ENCODE peak calls at places on chromosomes 3 and 15, in four cellular contexts. X is H1, M is HepG2, E is GM12878. L is an unnamed sample.

GRCh38 chr3:15332405-15333098 is at the start of gene SH3BP5:
- DNase-seq in X (peak), M (no peak), E (no peak), L (peak)

GRCh38 chr3:157082305-157082981 is 77.5 kb downstream of the CCNL1 start:
- DNase-seq in X (no peak), M (no peak), E (no peak), L (no peak)

GRCh38 chr3:42052132-42052866 is 38.9 kb upstream of the TRAK1 start:
- DNase-seq in X (no peak), M (no peak), E (no peak), L (no peak)

GRCh38 chr15:84747423-84748273 is 744 bp upstream of the ZNF592 start:
- DNase-seq in X (peak), M (peak), E (no peak), L (peak)

GRCh38 chr3:58045084-58045483 is 36.9 kb downstream of the FLNB start:
- DNase-seq in X (no peak), M (no peak), E (no peak), L (no peak)

GRCh38 chr3:159605776-159606175 is 382.9 kb upstream of the IL12A start:
- DNase-seq in X (no peak), M (no peak), E (no peak), L (no peak)

GRCh38 chr3:195451373-195452000 is 8.7 kb upstream of the ACAP2 start:
- DNase-seq in X (no peak), M (no peak), E (no peak), L (no peak)

GRCh38 chr3:5009506-5010100 is 30.4 kb downstream of the BHLHE40 start:
- DNase-seq in X (no peak), M (no peak), E (no peak), L (no peak)

GRCh38 chr3:9214599-9214998 is 34.8 kb downstream of the SRGAP3 start:
- DNase-seq in X (no peak), M (no peak), E (no peak), L (no peak)

GRCh38 chr3:148932976-148933375 is 58.4 kb upstream of the GYG1 start:
- DNase-seq in X (no peak), M (no peak), E (no peak), L (no peak)

GRCh38 chr15:88656760-88657221 is 18.0 kb downstream of the ISG20 start:
- DNase-seq in X (no peak), M (no peak), E (peak), L (no peak)

GRCh38 chr3:194266658-194267005 is 84.5 kb downstream of the CPN2 start:
- DNase-seq in X (peak), M (no peak), E (no peak), L (no peak)

GRCh38 chr15:23687143-23687470 is at the start of gene NDN:
- DNase-seq in X (peak), M (no peak), E (no peak), L (peak)

GRCh38 chr15:39179980-39180379 is 400.9 kb upstream of the THBS1 start:
- DNase-seq in X (no peak), M (no peak), E (no peak), L (no peak)

GRCh38 chr3:17800232-17800631 is 57.8 kb upstream of the TBC1D5 start:
- DNase-seq in X (no peak), M (no peak), E (no peak), L (no peak)

GRCh38 chr15:38030609-38031008 is 96.2 kb downstream of the TMCO5A start:
- DNase-seq in X (no peak), M (no peak), E (no peak), L (no peak)

GRCh38 chr15:36458406-36458805 is 121.0 kb upstream of the CDIN1 start:
- DNase-seq in X (no peak), M (no peak), E (no peak), L (no peak)

GRCh38 chr3:10396083-10396482 is 75.2 kb upstream of the SEC13 start:
- DNase-seq in X (no peak), M (no peak), E (no peak), L (no peak)

GRCh38 chr15:37015025-37015424 is 85.3 kb downstream of the MEIS2 start:
- DNase-seq in X (no peak), M (no peak), E (no peak), L (no peak)

GRCh38 chr3:187919535-187919934 is 174.3 kb upstream of the BCL6 start:
- DNase-seq in X (no peak), M (no peak), E (peak), L (no peak)

GRCh38 chr15:74442604-74443003 is 8.8 kb upstream of the SEMA7A start:
- DNase-seq in X (no peak), M (peak), E (no peak), L (no peak)

GRCh38 chr3:2392981-2393380 is 294.3 kb downstream of the CNTN4 start:
- DNase-seq in X (no peak), M (no peak), E (no peak), L (no peak)

GRCh38 chr15:88979674-88980073 is 66.5 kb upstream of the MFGE8 start:
- DNase-seq in X (no peak), M (no peak), E (no peak), L (no peak)

GRCh38 chr3:172072543-172072942 is 33.2 kb downstream of the FNDC3B start:
- DNase-seq in X (no peak), M (no peak), E (no peak), L (no peak)

GRCh38 chr3:125556314-125556713 is 36.3 kb upstream of the SNX4 start:
- DNase-seq in X (no peak), M (no peak), E (no peak), L (no peak)

GRCh38 chr15:74793135-74794028 is 11.5 kb downstream of the CSK start:
- DNase-seq in X (no peak), M (no peak), E (no peak), L (no peak)

GRCh38 chr15:100350434-100351226 is 8.9 kb upstream of the ADAMTS17 start:
- DNase-seq in X (no peak), M (peak), E (no peak), L (no peak)

GRCh38 chr15:90327313-90327712 is 24.8 kb upstream of the ZNF774 start:
- DNase-seq in X (no peak), M (no peak), E (no peak), L (no peak)

GRCh38 chr15:41934843-41935242 is 37.5 kb downstream of the EHD4 start:
- DNase-seq in X (peak), M (no peak), E (no peak), L (no peak)

GRCh38 chr15:95799286-95800187 is 531.0 kb upstream of the NR2F2 start:
- DNase-seq in X (no peak), M (peak), E (no peak), L (no peak)

GRCh38 chr3:13019243-13019701 is 54.0 kb downstream of the IQSEC1 start:
- DNase-seq in X (peak), M (no peak), E (no peak), L (peak)

GRCh38 chr15:68054658-68055223 is 626 bp downstream of the PIAS1 start:
- DNase-seq in X (peak), M (peak), E (no peak), L (peak)
- TF ChIP-seq SUZ12 in X (no peak), M (no peak), E (no peak), L (no peak)

GRCh38 chr3:123621510-123622189 is 36.8 kb upstream of the HACD2 start:
- DNase-seq in X (no peak), M (no peak), E (no peak), L (no peak)
- H3K9ac ChIP-seq in X (no peak), M (no peak), E (no peak), L (no peak)

GRCh38 chr3:181716916-181717315 is 5.2 kb downstream of the SOX2 start:
- DNase-seq in X (no peak), M (no peak), E (no peak), L (no peak)

GRCh38 chr3:181717505-181717904 is 5.8 kb downstream of the SOX2 start:
- DNase-seq in X (no peak), M (no peak), E (no peak), L (no peak)

GRCh38 chr3:181713673-181714270 is 2.0 kb downstream of the SOX2 start:
- DNase-seq in X (no peak), M (no peak), E (no peak), L (no peak)

GRCh38 chr3:181713300-181713647 is 1.5 kb downstream of the SOX2 start:
- DNase-seq in X (no peak), M (no peak), E (no peak), L (no peak)

DNA sequence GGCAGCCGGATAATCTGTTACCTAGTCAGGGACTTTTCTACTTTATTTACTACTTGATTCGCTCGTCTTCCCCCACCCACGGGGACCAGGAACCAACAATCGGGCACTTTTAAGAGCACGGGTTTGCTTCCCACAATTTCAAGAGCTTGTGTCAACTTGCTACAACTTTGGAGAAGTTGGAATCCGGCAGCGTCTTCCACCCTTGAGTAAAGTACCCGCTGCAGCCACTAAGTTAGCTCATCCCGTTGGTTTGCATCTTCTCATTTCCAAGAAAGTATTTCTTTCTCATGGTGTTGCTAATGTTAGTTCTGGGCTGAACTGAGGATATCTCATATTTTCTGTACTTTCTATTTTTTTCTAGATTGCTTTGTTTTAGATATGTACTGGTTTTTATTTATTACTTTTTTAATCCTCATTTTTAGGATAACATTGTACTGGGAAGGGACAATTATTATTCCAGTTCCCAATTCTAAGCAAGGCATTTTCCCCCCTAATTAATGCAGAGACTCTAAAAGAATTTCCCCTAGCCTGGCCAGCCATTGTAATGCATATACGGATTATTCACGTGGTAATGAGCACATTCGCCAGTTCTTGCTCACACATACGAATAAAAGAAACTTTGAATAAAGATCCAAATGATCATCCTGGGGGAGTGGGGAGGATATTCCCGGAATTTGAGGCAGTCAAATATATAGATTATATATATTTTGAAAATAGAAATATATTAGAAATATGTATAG is 4.0 kb downstream of the SOX2 start:
- DNase-seq in X (peak), M (no peak), E (no peak), L (no peak)
- TF ChIP-seq YY1 in X (no peak), M (no peak), E (no peak), L (no peak)

GRCh38 chr3:133995264-133995663 is 34.5 kb downstream of the SLCO2A1 start:
- DNase-seq in X (no peak), M (no peak), E (no peak), L (no peak)

GRCh38 chr3:133997871-133998635 is 31.7 kb downstream of the SLCO2A1 start:
- DNase-seq in X (no peak), M (no peak), E (no peak), L (no peak)

GRCh38 chr3:133996996-133997395 is 32.7 kb downstream of the SLCO2A1 start:
- DNase-seq in X (no peak), M (no peak), E (no peak), L (no peak)

GRCh38 chr3:133994166-133994910 is 35.4 kb downstream of the SLCO2A1 start:
- DNase-seq in X (no peak), M (no peak), E (no peak), L (no peak)

GRCh38 chr3:133996251-133996661 is 33.5 kb downstream of the SLCO2A1 start:
- DNase-seq in X (no peak), M (no peak), E (no peak), L (no peak)
- TF ChIP-seq SUZ12 in X (no peak), M (no peak), E (no peak), L (no peak)

GRCh38 chr15:78321786-78322185 is 18.4 kb upstream of the CRABP1 start:
- DNase-seq in X (no peak), M (no peak), E (no peak), L (no peak)
- H3K9ac ChIP-seq in X (no peak), M (no peak), E (no peak), L (peak)

GRCh38 chr3:132629928-132630327 is 29.7 kb downstream of the ACAD11 start:
- DNase-seq in X (no peak), M (no peak), E (no peak), L (no peak)
- TF ChIP-seq YY1 in X (no peak), M (no peak), E (no peak), L (no peak)

DNA sequence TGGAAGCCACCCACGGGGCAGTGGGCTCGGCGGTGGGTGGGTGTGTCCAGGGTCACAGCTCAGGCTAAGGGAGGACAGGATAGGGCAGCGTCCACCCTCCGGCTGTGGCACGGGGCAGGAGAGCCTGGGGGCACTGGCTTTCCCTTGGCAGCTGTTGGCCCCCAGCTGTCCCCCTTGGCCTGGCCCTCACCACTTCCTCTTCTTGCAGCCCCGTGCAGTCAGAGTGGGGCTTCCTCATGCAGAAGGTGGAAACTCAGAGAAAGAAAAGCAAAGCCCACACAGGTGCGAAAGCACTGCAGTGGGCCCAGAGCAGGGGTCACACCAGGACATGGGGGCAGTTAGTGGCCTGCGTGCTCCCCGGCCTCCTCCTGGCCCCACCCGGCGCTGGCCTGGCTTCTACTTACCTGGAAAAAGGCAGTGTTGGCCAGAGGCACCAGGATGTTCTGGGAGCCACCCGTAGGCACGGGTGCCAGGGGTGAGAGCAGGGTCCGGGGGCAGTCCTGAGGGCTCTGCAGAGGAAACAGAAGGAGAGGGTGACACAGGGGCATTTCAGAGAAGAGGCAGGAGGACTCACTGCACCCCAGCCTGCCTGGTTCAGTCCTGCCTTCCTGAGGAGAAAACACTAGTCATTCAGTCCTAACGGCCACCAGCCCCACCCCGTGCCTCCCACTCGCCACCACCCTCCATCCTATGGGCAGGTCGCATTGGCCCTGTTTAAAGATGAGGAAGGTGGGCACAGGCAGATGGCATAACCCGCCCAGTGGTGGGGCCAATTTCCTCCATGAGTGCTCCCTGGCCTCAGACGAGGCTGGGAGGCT is 28.3 kb downstream of the PLXND1 start:
- DNase-seq in X (no peak), M (no peak), E (no peak), L (no peak)
- TF ChIP-seq SUZ12 in X (no peak), M (no peak), E (no peak), L (no peak)

GRCh38 chr15:67174446-67174845 is 80.0 kb downstream of the AAGAB start:
- DNase-seq in X (no peak), M (no peak), E (no peak), L (no peak)

GRCh38 chr15:67175643-67176071 is 78.8 kb downstream of the AAGAB start:
- DNase-seq in X (no peak), M (no peak), E (peak), L (no peak)

GRCh38 chr15:67174864-67175573 is 79.4 kb downstream of the AAGAB start:
- DNase-seq in X (no peak), M (no peak), E (no peak), L (no peak)

GRCh38 chr15:67177750-67178149 is 76.7 kb downstream of the AAGAB start:
- DNase-seq in X (no peak), M (no peak), E (no peak), L (no peak)

GRCh38 chr15:67176195-67176971 is 78.1 kb downstream of the AAGAB start:
- DNase-seq in X (no peak), M (no peak), E (no peak), L (no peak)
- H3K9ac ChIP-seq in X (no peak), M (no peak), E (no peak), L (no peak)

GRCh38 chr15:80779658-80780415 is 667 bp downstream of the CEMIP start:
- DNase-seq in X (peak), M (peak), E (no peak), L (no peak)
- TF ChIP-seq YY1 in X (no peak), M (no peak), E (no peak), L (no peak)

GRCh38 chr15:79919749-79920511 is 23.1 kb upstream of the MTHFS start:
- DNase-seq in X (no peak), M (no peak), E (no peak), L (no peak)

GRCh38 chr15:79923515-79924169 is 26.8 kb upstream of the MTHFS start:
- DNase-seq in X (peak), M (peak), E (peak), L (peak)

GRCh38 chr15:79923068-79923514 is 26.3 kb upstream of the MTHFS start:
- DNase-seq in X (peak), M (peak), E (no peak), L (peak)

GRCh38 chr15:79922512-79923067 is 25.8 kb upstream of the MTHFS start:
- DNase-seq in X (peak), M (no peak), E (no peak), L (no peak)

DNA sequence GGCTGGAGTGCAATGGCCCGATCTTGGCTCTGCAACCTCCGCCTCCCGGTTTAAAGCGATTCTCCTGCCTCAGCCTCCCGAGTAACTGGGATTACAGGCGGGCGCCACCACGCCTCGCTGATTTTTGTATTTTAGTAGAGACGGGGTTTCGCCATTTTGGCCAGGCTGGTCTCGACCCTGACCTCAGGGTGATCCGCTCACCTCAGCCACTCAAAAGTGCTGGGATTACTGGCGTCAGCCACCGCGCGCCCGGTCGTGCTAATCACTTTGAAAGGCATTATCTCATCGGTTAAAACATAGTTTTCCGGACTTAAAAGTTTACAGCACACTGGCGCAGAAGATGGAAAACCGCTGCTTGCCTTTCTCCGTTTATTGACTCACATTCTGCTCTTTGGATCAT is 27.6 kb upstream of the MTHFS start:
- DNase-seq in X (no peak), M (no peak), E (no peak), L (no peak)
- TF ChIP-seq SUZ12 in X (no peak), M (no peak), E (no peak), L (no peak)